ENCODE peak calls at places on chromosomes 12 and 14, in ten cellular contexts. V, K, T, C, G, E, U, P, S and J are unnamed samples. For H3K27me3, the result is how much of the 10 kb centered on the place peaks cover.

GRCh38 chr12:75177997-75178396 is 31.6 kb downstream of the KCNC2 start:
- DNase-seq in V (peak), K (no peak), T (no peak), C (peak), G (no peak), E (no peak), U (no peak), P (no peak), S (peak), J (no peak)

GRCh38 chr12:14723763-14724162 is 27.4 kb upstream of the GUCY2C start:
- DNase-seq in V (peak), K (peak), T (peak), C (peak), G (peak), E (peak), U (peak), P (peak), S (peak), J (no peak)

GRCh38 chr14:98614741-98615140 is 657.3 kb downstream of the BCL11B start:
- DNase-seq in V (no peak), K (no peak), T (no peak), C (no peak), G (no peak), E (no peak), U (no peak), P (no peak), S (no peak), J (no peak)

GRCh38 chr14:54653764-54654469 is 87.0 kb downstream of the SAMD4A start:
- DNase-seq in V (peak), K (no peak), T (no peak), C (no peak), G (peak), E (peak), U (peak), P (no peak), S (peak), J (no peak)

GRCh38 chr12:123513805-123514204 is 19.7 kb downstream of the RILPL1 start:
- DNase-seq in V (no peak), K (no peak), T (no peak), C (no peak), G (no peak), E (no peak), U (no peak), P (no peak), S (no peak), J (no peak)

GRCh38 chr14:71013551-71014192 is 106.4 kb downstream of the PCNX1 start:
- DNase-seq in V (no peak), K (no peak), T (no peak), C (no peak), G (no peak), E (no peak), U (no peak), P (no peak), S (peak), J (no peak)

GRCh38 chr12:6306599-6307220 is 3.8 kb upstream of the PLEKHG6 start:
- DNase-seq in V (no peak), K (no peak), T (no peak), C (no peak), G (no peak), E (no peak), U (no peak), P (no peak), S (no peak), J (no peak)

GRCh38 chr12:85807681-85808228 is 28.5 kb downstream of the RASSF9 start:
- DNase-seq in V (no peak), K (no peak), T (no peak), C (no peak), G (no peak), E (no peak), U (no peak), P (no peak), S (no peak), J (no peak)

GRCh38 chr14:54610051-54610977 is 43.4 kb downstream of the SAMD4A start:
- DNase-seq in V (peak), K (no peak), T (no peak), C (no peak), G (no peak), E (no peak), U (no peak), P (no peak), S (peak), J (no peak)

GRCh38 chr12:1306096-1306495 is 288.3 kb downstream of the FBXL14 start:
- DNase-seq in V (peak), K (no peak), T (no peak), C (no peak), G (no peak), E (no peak), U (no peak), P (no peak), S (no peak), J (no peak)

GRCh38 chr14:69043007-69043444 is 63.9 kb upstream of the ACTN1 start:
- DNase-seq in V (no peak), K (peak), T (peak), C (no peak), G (peak), E (no peak), U (peak), P (no peak), S (no peak), J (peak)

GRCh38 chr14:100416921-100417451 is 93.8 kb downstream of the SLC25A47 start:
- DNase-seq in V (no peak), K (no peak), T (no peak), C (no peak), G (no peak), E (no peak), U (no peak), P (no peak), S (peak), J (peak)

GRCh38 chr12:122020795-122021192 is 890 bp upstream of the BCL7A start:
- DNase-seq in V (no peak), K (no peak), T (no peak), C (no peak), G (no peak), E (no peak), U (no peak), P (no peak), S (no peak), J (no peak)

DNA sequence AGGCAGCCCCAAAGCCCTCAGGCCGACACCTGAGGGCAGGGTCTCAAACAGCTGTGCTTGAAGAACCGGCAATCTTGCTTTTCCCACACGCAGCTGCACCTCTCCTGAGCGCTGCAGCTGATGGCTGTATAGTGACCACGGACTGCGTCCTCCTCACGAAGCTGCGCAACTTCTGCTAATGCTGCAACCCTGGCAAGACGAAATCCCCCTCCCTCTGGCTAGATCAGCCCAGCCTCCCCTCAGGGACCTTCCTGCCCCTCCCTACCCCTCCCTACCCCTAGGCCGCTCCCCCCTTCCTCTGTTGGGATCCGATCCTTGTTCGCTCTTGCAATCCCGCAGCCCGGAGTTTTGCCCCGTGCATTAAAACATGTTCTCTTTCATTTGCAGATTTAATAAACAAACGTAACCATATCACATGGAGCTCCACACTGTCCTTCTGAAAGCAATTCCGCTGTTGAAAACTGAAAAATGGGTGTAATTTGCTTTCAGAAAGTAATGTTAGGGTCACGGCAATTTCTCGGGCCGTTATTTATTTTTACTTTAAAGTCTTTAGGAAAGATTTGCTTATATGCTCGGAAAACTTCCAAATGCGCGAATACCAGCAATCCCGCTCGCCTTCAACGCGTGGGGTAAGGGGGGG is 4.8 kb upstream of the PAX9 start:
- DNase-seq in V (no peak), K (no peak), T (no peak), C (no peak), G (no peak), E (no peak), U (no peak), P (no peak), S (peak), J (no peak)
- H3K27me3 ChIP-seq in V (half or more), K (under half), T (under half), C (under half), G (half or more), E (under half), U (half or more), P (under half), S (half or more), J (half or more)

GRCh38 chr12:130632582-130633174 is 83.4 kb downstream of the RIMBP2 start:
- DNase-seq in V (no peak), K (no peak), T (no peak), C (no peak), G (no peak), E (no peak), U (no peak), P (no peak), S (no peak), J (peak)
- H3K4me3 ChIP-seq in V (no peak), K (no peak), T (no peak), C (no peak), G (no peak), E (no peak), U (no peak), P (no peak), S (no peak), J (no peak)

GRCh38 chr14:89086060-89086382 is 261.6 kb downstream of the TTC8 start:
- DNase-seq in V (no peak), K (no peak), T (no peak), C (no peak), G (no peak), E (no peak), U (no peak), P (no peak), S (no peak), J (no peak)

GRCh38 chr14:89089330-89089729 is 264.9 kb downstream of the TTC8 start:
- DNase-seq in V (no peak), K (no peak), T (no peak), C (no peak), G (no peak), E (no peak), U (no peak), P (no peak), S (no peak), J (no peak)

GRCh38 chr14:89085154-89086059 is 261.0 kb downstream of the TTC8 start:
- DNase-seq in V (peak), K (no peak), T (no peak), C (no peak), G (peak), E (no peak), U (no peak), P (no peak), S (peak), J (no peak)
- H3K27me3 ChIP-seq in V (under half), K (under half), T (under half), C (under half), G (under half), E (under half), U (under half), P (under half), S (under half), J (under half)

DNA sequence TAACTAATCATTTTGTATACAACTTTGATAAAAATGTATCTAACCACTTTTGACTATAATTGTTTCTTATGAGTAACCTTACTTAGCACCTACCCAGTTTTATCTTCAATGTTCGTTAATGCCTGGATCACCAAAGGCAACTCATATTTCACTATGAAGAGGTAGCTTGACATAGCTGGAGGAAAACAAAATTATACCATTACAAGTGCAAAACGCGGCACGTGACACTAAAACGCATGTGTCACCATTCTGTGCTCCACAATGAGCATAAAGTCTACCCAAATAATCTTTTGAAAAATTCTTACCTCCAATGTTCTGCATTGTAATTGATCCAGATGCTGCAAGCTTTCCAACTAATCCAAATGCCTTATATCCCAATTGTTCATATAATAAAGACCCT is 5.8 kb downstream of the SLC38A2 start:
- DNase-seq in V (peak), K (no peak), T (no peak), C (no peak), G (no peak), E (no peak), U (no peak), P (no peak), S (no peak), J (no peak)
- H3K4me3 ChIP-seq in V (no peak), K (peak), T (peak), C (no peak), G (peak), E (no peak), U (no peak), P (no peak), S (peak), J (peak)

GRCh38 chr12:54019111-54019811 is 9.0 kb upstream of the HOXC6 start:
- DNase-seq in V (no peak), K (no peak), T (no peak), C (no peak), G (no peak), E (no peak), U (no peak), P (no peak), S (peak), J (no peak)

GRCh38 chr12:54021432-54022013 is 6.7 kb upstream of the HOXC6 start:
- DNase-seq in V (no peak), K (no peak), T (no peak), C (no peak), G (no peak), E (no peak), U (no peak), P (no peak), S (peak), J (no peak)

GRCh38 chr12:54019924-54020586 is 8.2 kb upstream of the HOXC6 start:
- DNase-seq in V (no peak), K (no peak), T (no peak), C (no peak), G (no peak), E (no peak), U (no peak), P (no peak), S (peak), J (no peak)

GRCh38 chr12:54020587-54020969 is 7.7 kb upstream of the HOXC6 start:
- DNase-seq in V (no peak), K (no peak), T (no peak), C (no peak), G (no peak), E (no peak), U (no peak), P (no peak), S (peak), J (no peak)

DNA sequence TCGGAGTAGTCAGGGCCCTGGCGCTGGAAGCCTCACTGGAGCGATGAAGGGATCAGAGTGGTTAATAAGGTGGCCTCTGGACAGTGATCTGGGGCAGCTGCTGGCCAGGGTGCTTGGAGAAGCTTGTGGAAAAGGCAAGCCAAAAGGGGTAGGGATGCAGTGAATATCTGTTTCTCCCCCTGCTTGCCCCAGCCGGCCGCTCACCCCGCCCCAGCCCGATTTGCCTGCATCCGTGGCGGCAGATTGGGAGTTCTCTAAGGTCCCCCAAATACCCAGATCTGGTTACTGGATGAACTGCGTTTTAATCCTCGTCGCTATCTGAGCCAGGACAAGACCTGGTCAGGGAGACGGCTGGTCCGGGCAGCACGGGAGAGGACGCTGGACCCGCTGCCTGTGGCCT is 7.2 kb upstream of the HOXC6 start:
- DNase-seq in V (no peak), K (no peak), T (no peak), C (no peak), G (no peak), E (no peak), U (no peak), P (no peak), S (peak), J (no peak)
- H3K27me3 ChIP-seq in V (half or more), K (under half), T (under half), C (under half), G (under half), E (under half), U (half or more), P (under half), S (under half), J (half or more)

DNA sequence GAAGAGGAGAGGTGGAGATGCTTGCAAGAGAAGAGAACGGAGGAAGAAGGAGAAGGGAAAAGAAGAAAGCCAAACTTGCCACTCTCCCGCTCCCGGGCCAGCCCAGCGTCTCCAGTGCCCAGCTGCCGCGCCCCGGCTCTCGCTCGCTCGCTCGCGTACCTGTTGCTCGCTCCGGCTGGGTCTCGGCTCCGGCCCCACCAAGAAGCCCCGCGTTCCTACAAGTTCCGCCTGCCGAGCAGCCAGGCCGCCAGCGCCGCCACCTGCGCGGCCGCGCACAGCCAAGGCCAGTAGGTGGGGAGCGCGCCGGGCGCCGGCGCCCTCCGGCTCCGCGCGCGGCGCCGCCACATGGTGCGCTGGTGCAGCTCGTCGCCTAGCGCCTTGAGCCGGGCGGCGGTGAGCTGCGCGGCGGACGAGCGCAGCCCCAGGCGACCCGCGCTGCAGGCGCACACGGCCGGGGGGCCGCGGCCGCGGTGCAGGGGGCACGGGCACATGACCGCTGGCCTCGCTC is 370 bp downstream of the HRK start:
- DNase-seq in V (peak), K (no peak), T (no peak), C (no peak), G (peak), E (peak), U (no peak), P (no peak), S (peak), J (peak)
- H3K4me3 ChIP-seq in V (peak), K (peak), T (peak), C (peak), G (peak), E (peak), U (no peak), P (no peak), S (peak), J (peak)

GRCh38 chr14:21032326-21033154 is 2.1 kb downstream of the RNASE13 start:
- DNase-seq in V (no peak), K (peak), T (no peak), C (no peak), G (no peak), E (no peak), U (no peak), P (no peak), S (no peak), J (no peak)
- H3K27me3 ChIP-seq in V (under half), K (under half), T (under half), C (under half), G (under half), E (under half), U (under half), P (under half), S (under half), J (under half)

DNA sequence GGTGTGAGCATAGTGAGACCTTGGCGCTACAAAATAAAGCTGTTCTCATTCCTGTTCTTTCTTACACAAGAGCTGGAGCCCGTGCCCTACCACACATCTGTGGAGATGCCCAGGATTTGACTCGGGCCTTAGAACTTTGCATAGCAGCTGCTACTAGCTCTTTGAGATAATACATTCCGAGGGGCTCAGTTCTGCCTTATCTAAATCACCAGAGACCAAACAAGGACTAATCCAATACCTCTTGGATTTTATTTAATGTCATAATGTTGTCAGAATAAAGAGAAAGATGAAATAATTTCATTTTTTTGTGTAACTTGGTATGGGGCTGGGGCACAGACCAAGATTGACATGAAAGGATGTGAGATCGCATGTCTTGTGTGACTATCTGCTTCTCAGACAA is 7.6 kb downstream of the PNP start:
- DNase-seq in V (no peak), K (no peak), T (no peak), C (no peak), G (no peak), E (no peak), U (no peak), P (no peak), S (no peak), J (no peak)
- H3K4me3 ChIP-seq in V (no peak), K (no peak), T (no peak), C (no peak), G (no peak), E (no peak), U (no peak), P (peak), S (no peak), J (no peak)